ENCODE peak calls at places on chromosomes 2 and 18, in ten cellular contexts. One of them, this sample, is unnamed.

GRCh38 chr2:177393381-177393780 is 808 bp downstream of the AGPS start:
- DNase-seq in right lobe of liver: no peak
- DNase-seq in transverse colon: peak
- DNase-seq in A549: no peak
- DNase-seq in HCT116: no peak
- DNase-seq in GM12891: no peak
- DNase-seq in uterus: no peak
- DNase-seq in lower leg skin: no peak
- DNase-seq in H54: no peak
- DNase-seq in NB4: peak
- DNase-seq in this sample: peak

GRCh38 chr2:66849128-66849527 is 414.2 kb downstream of the MEIS1 start:
- DNase-seq in HCT116: no peak
- DNase-seq in NB4: no peak
- DNase-seq in right lobe of liver: no peak
- DNase-seq in lower leg skin: no peak
- DNase-seq in uterus: no peak
- DNase-seq in H54: no peak
- DNase-seq in transverse colon: no peak
- DNase-seq in A549: no peak
- DNase-seq in GM12891: no peak
- DNase-seq in this sample: no peak

GRCh38 chr2:169849710-169850109 is 22.5 kb downstream of the UBR3 start:
- DNase-seq in NB4: no peak
- DNase-seq in GM12891: no peak
- DNase-seq in right lobe of liver: no peak
- DNase-seq in HCT116: no peak
- DNase-seq in A549: no peak
- DNase-seq in transverse colon: no peak
- DNase-seq in H54: no peak
- DNase-seq in lower leg skin: no peak
- DNase-seq in uterus: no peak
- DNase-seq in this sample: no peak

GRCh38 chr2:75222527-75222926 is 23.2 kb upstream of the TACR1 start:
- DNase-seq in uterus: no peak
- DNase-seq in NB4: no peak
- DNase-seq in GM12891: no peak
- DNase-seq in right lobe of liver: no peak
- DNase-seq in A549: no peak
- DNase-seq in transverse colon: no peak
- DNase-seq in H54: no peak
- DNase-seq in HCT116: no peak
- DNase-seq in lower leg skin: no peak
- DNase-seq in this sample: no peak

GRCh38 chr18:73679941-73680700 is 467.5 kb downstream of the FBXO15 start:
- DNase-seq in right lobe of liver: no peak
- DNase-seq in transverse colon: no peak
- DNase-seq in uterus: no peak
- DNase-seq in NB4: peak
- DNase-seq in A549: no peak
- DNase-seq in H54: no peak
- DNase-seq in lower leg skin: no peak
- DNase-seq in HCT116: no peak
- DNase-seq in GM12891: no peak
- DNase-seq in this sample: no peak

GRCh38 chr18:60506682-60507081 is 134.1 kb upstream of the MC4R start:
- DNase-seq in H54: no peak
- DNase-seq in lower leg skin: no peak
- DNase-seq in A549: no peak
- DNase-seq in GM12891: no peak
- DNase-seq in NB4: no peak
- DNase-seq in uterus: no peak
- DNase-seq in transverse colon: no peak
- DNase-seq in right lobe of liver: no peak
- DNase-seq in HCT116: no peak
- DNase-seq in this sample: no peak

GRCh38 chr2:225182126-225182525 is 139.9 kb upstream of the DOCK10 start:
- DNase-seq in right lobe of liver: no peak
- DNase-seq in GM12891: no peak
- DNase-seq in A549: no peak
- DNase-seq in lower leg skin: no peak
- DNase-seq in H54: no peak
- DNase-seq in HCT116: no peak
- DNase-seq in NB4: no peak
- DNase-seq in uterus: no peak
- DNase-seq in transverse colon: no peak
- DNase-seq in this sample: no peak

GRCh38 chr2:47354013-47354816 is 48.7 kb upstream of the MSH2 start:
- DNase-seq in lower leg skin: no peak
- DNase-seq in A549: peak
- DNase-seq in transverse colon: peak
- DNase-seq in H54: peak
- DNase-seq in HCT116: no peak
- DNase-seq in right lobe of liver: no peak
- DNase-seq in uterus: no peak
- DNase-seq in GM12891: no peak
- DNase-seq in NB4: peak
- DNase-seq in this sample: no peak

GRCh38 chr2:169358016-169358415 is 4.3 kb downstream of the LRP2 start:
- DNase-seq in A549: no peak
- DNase-seq in HCT116: no peak
- DNase-seq in uterus: no peak
- DNase-seq in right lobe of liver: no peak
- DNase-seq in lower leg skin: no peak
- DNase-seq in GM12891: no peak
- DNase-seq in transverse colon: no peak
- DNase-seq in H54: no peak
- DNase-seq in NB4: no peak
- DNase-seq in this sample: no peak

GRCh38 chr2:230829959-230830358 is 34.8 kb upstream of the ITM2C start:
- DNase-seq in transverse colon: no peak
- DNase-seq in GM12891: no peak
- DNase-seq in uterus: no peak
- DNase-seq in HCT116: no peak
- DNase-seq in H54: no peak
- DNase-seq in lower leg skin: no peak
- DNase-seq in right lobe of liver: no peak
- DNase-seq in A549: no peak
- DNase-seq in NB4: no peak
- DNase-seq in this sample: no peak

GRCh38 chr2:86226069-86226468 is 26.8 kb downstream of the MRPL35 start:
- DNase-seq in right lobe of liver: no peak
- DNase-seq in lower leg skin: no peak
- DNase-seq in transverse colon: no peak
- DNase-seq in NB4: no peak
- DNase-seq in A549: no peak
- DNase-seq in HCT116: no peak
- DNase-seq in uterus: no peak
- DNase-seq in GM12891: no peak
- DNase-seq in H54: no peak
- DNase-seq in this sample: no peak

DNA sequence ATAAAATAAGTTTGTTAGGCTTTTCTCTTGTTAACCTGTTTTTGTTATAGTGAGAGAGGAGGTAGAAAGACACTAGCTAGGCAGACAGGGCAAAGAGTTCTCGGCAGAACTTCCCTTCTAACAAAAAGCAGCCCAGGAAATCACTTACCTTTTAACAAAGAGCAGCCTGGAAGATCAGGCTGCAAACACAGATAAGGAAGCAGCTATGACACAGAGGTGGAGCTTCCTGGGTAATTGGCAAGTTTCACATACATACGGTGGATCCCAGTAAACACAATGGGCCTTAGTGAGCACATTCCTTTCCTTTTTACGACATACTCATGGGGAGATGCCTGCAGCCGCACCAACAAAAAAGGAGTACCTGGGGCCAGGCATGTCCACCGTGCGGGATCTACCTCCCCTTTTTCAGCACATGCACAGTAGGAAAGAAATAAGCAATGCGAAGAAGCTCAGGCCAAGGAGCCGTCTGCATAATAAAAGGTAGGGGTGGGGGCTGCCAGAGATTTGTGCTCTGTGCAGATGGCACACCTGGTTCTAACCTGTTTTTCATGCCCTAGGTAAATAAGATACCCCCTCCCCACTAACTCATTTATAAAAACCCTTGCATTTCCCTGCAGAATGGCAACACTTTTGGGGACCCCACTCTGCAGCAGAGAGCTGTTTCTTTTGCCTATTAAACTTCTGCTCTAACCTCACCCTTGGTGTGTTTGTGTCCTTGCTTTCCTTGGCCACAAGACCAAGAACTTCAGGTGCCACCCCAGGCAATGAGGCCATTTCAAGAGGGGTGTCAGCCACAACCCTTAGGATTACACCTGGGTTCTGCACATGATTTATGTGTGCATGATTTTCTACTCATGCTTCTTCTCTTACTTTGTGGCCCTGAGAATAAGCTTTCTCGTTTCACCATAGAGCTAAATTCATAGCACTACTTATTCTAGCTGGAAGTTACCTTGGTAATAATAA is 26.5 kb downstream of the MDH1 start:
- DNase-seq in GM12891: no peak
- DNase-seq in HCT116: peak
- DNase-seq in transverse colon: no peak
- DNase-seq in NB4: no peak
- DNase-seq in right lobe of liver: no peak
- DNase-seq in H54: peak
- DNase-seq in A549: no peak
- DNase-seq in uterus: no peak
- DNase-seq in lower leg skin: no peak
- DNase-seq in this sample: no peak
- TF ChIP-seq POLR2A in GM12891: no peak
- TF ChIP-seq POLR2A in HCT116: no peak
- TF ChIP-seq POLR2A in transverse colon: no peak
- TF ChIP-seq POLR2A in NB4: no peak
- TF ChIP-seq POLR2A in right lobe of liver: no peak
- TF ChIP-seq POLR2A in H54: no peak
- TF ChIP-seq POLR2A in A549: no peak
- TF ChIP-seq POLR2A in uterus: no peak
- TF ChIP-seq POLR2A in lower leg skin: no peak
- TF ChIP-seq POLR2A in this sample: no peak

DNA sequence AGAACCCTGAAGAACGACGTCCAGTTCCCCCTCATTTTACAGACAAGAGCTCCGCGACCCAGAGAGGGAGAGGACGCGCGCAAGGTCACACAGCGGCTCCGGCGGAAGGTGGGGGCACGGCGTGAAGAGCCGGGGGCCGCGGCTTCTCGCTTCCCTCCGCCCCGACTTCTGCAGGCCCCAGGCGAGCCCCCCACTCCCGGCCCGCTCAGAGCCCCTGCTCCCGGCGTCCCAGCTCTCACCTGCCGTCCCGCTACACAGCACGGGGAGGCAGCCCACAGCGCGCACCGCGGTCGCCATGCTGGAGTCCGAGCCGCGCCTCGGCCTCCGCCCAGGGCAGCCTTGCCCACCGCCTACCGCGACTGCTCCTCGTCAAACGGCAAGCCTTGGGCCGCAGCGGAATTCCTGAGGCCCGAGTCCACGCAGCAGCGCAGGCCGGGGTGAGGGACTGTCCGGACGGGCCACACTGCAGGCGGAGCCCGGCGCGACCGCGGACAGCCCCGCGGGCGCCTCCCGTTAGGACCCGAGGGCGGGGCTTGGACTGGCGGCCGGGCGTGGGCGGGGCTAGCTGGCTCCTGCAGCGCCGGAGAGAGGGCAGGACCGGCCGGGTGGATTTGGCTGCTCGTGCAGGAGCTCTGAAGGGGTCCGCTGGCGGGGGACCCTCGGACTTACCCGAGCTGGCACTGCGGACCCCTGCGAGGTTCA is at the start of gene MRPS5:
- DNase-seq in right lobe of liver: peak
- DNase-seq in transverse colon: peak
- DNase-seq in GM12891: peak
- DNase-seq in A549: peak
- DNase-seq in NB4: peak
- DNase-seq in H54: peak
- DNase-seq in lower leg skin: peak
- DNase-seq in HCT116: peak
- DNase-seq in uterus: peak
- DNase-seq in this sample: peak
- TF ChIP-seq POLR2A in right lobe of liver: peak
- TF ChIP-seq POLR2A in transverse colon: peak
- TF ChIP-seq POLR2A in GM12891: peak
- TF ChIP-seq POLR2A in A549: peak
- TF ChIP-seq POLR2A in NB4: peak
- TF ChIP-seq POLR2A in H54: peak
- TF ChIP-seq POLR2A in lower leg skin: no peak
- TF ChIP-seq POLR2A in HCT116: peak
- TF ChIP-seq POLR2A in uterus: peak
- TF ChIP-seq POLR2A in this sample: peak

GRCh38 chr2:36441065-36441625 is 85.6 kb downstream of the CRIM1 start:
- DNase-seq in A549: no peak
- DNase-seq in uterus: no peak
- DNase-seq in HCT116: no peak
- DNase-seq in transverse colon: no peak
- DNase-seq in NB4: no peak
- DNase-seq in H54: no peak
- DNase-seq in GM12891: no peak
- DNase-seq in lower leg skin: no peak
- DNase-seq in right lobe of liver: no peak
- DNase-seq in this sample: no peak

GRCh38 chr2:36439084-36439483 is 83.5 kb downstream of the CRIM1 start:
- DNase-seq in right lobe of liver: no peak
- DNase-seq in GM12891: no peak
- DNase-seq in H54: no peak
- DNase-seq in A549: no peak
- DNase-seq in transverse colon: no peak
- DNase-seq in HCT116: no peak
- DNase-seq in lower leg skin: no peak
- DNase-seq in uterus: no peak
- DNase-seq in NB4: no peak
- DNase-seq in this sample: no peak

GRCh38 chr2:36441816-36442215 is 86.2 kb downstream of the CRIM1 start:
- DNase-seq in A549: no peak
- DNase-seq in lower leg skin: no peak
- DNase-seq in HCT116: no peak
- DNase-seq in transverse colon: no peak
- DNase-seq in H54: no peak
- DNase-seq in GM12891: no peak
- DNase-seq in right lobe of liver: no peak
- DNase-seq in uterus: no peak
- DNase-seq in NB4: no peak
- DNase-seq in this sample: no peak

GRCh38 chr2:36433311-36434217 is 78.0 kb downstream of the CRIM1 start:
- DNase-seq in NB4: no peak
- DNase-seq in HCT116: no peak
- DNase-seq in lower leg skin: peak
- DNase-seq in A549: no peak
- DNase-seq in H54: no peak
- DNase-seq in uterus: peak
- DNase-seq in right lobe of liver: no peak
- DNase-seq in transverse colon: peak
- DNase-seq in GM12891: no peak
- DNase-seq in this sample: no peak

GRCh38 chr2:36438454-36438977 is 82.9 kb downstream of the CRIM1 start:
- DNase-seq in NB4: no peak
- DNase-seq in A549: peak
- DNase-seq in HCT116: peak
- DNase-seq in GM12891: no peak
- DNase-seq in right lobe of liver: no peak
- DNase-seq in transverse colon: no peak
- DNase-seq in lower leg skin: no peak
- DNase-seq in uterus: no peak
- DNase-seq in H54: peak
- DNase-seq in this sample: no peak
- TF ChIP-seq POLR2A in NB4: no peak
- TF ChIP-seq POLR2A in A549: no peak
- TF ChIP-seq POLR2A in HCT116: no peak
- TF ChIP-seq POLR2A in GM12891: no peak
- TF ChIP-seq POLR2A in right lobe of liver: no peak
- TF ChIP-seq POLR2A in transverse colon: no peak
- TF ChIP-seq POLR2A in lower leg skin: no peak
- TF ChIP-seq POLR2A in uterus: no peak
- TF ChIP-seq POLR2A in H54: no peak
- TF ChIP-seq POLR2A in this sample: no peak

GRCh38 chr2:218289639-218290315 is 2.5 kb downstream of the TMBIM1 start:
- DNase-seq in right lobe of liver: no peak
- DNase-seq in HCT116: no peak
- DNase-seq in lower leg skin: no peak
- DNase-seq in transverse colon: no peak
- DNase-seq in NB4: no peak
- DNase-seq in uterus: no peak
- DNase-seq in GM12891: no peak
- DNase-seq in H54: no peak
- DNase-seq in A549: no peak
- DNase-seq in this sample: peak
- TF ChIP-seq POLR2A in right lobe of liver: peak
- TF ChIP-seq POLR2A in HCT116: no peak
- TF ChIP-seq POLR2A in lower leg skin: no peak
- TF ChIP-seq POLR2A in transverse colon: peak
- TF ChIP-seq POLR2A in NB4: no peak
- TF ChIP-seq POLR2A in uterus: no peak
- TF ChIP-seq POLR2A in GM12891: no peak
- TF ChIP-seq POLR2A in H54: no peak
- TF ChIP-seq POLR2A in A549: no peak
- TF ChIP-seq POLR2A in this sample: peak

This sample was measured in erythroblast.